ENCODE peak calls at places on chromosomes 5 and 9, in four cellular contexts. X is HepG2, K is HCT116, H is K562. M is an unnamed sample.

GRCh38 chr5:9782806-9783560 is 152.8 kb upstream of the TAS2R1 start:
- DNase-seq in H (no peak), K (no peak), X (no peak), M (no peak)

GRCh38 chr5:132007399-132008162 is 3.9 kb downstream of the ACSL6 start:
- DNase-seq in K (peak; percentile 72), H (peak; percentile 70), X (peak; percentile 76), M (peak; percentile 61)

GRCh38 chr9:6078382-6079105 is 63.1 kb upstream of the RANBP6 start:
- DNase-seq in H (no peak), K (no peak), X (no peak), M (no peak)

GRCh38 chr5:35860686-35861085 is 4.0 kb downstream of the IL7R start:
- DNase-seq in H (no peak), X (no peak), K (no peak), M (no peak)

GRCh38 chr5:8577792-8578191 is 708.8 kb downstream of the MTRR start:
- DNase-seq in K (no peak), H (no peak), X (no peak), M (no peak)

GRCh38 chr9:124652203-124652992 is 118.7 kb downstream of the NR6A1 start:
- DNase-seq in X (no peak), K (no peak), H (no peak), M (no peak)

GRCh38 chr9:32704343-32704742 is 68.9 kb upstream of the TAF1L start:
- DNase-seq in H (no peak), X (no peak), K (no peak), M (no peak)

GRCh38 chr9:93290495-93291434 is 106.8 kb downstream of the WNK2 start:
- DNase-seq in X (no peak), K (no peak), H (no peak), M (no peak)

GRCh38 chr9:126411225-126411947 is 84.8 kb downstream of the MVB12B start:
- DNase-seq in K (no peak), H (no peak), X (no peak), M (no peak)

GRCh38 chr5:68884893-68885292 is 208.9 kb upstream of the SLC30A5 start:
- DNase-seq in H (peak; percentile 23), X (peak; percentile 13), K (peak; percentile 7), M (no peak)

DNA sequence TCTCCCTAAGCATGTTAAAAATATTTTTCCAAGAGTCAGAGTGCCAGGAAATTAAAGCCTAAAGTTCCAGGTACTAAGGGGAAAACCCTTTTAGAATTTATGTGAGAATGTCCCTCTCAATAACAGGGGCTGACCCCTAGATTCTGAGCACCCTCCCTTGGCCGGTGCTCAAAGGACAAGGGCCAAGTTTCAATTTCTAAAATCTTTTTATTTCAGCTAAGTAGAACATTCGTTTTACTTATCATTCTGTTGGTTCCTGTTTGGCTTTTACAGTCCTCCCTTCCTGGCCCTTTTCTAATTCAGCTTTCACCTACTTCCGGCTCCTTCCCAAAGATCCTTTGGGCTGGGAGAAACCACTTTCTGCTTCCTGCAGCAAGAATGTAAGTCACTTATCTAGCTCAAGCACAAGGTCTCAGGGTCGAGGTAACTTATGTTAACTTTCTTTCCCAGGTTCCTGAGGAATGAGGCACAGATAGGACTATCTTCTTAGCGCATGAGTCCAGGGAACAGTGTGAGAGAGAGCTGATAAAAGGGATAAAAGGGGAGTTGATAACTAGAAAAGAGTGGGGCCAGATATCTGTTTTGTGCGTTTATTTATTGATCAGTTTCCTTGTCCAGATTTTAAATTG is 34.6 kb upstream of the F2RL2 start:
- DNase-seq in K (no peak), X (no peak), H (peak; percentile 72), M (no peak)
- TF ChIP-seq TCF7L2 in K (no peak), X (no peak), H (peak; percentile 21), M (no peak)

DNA sequence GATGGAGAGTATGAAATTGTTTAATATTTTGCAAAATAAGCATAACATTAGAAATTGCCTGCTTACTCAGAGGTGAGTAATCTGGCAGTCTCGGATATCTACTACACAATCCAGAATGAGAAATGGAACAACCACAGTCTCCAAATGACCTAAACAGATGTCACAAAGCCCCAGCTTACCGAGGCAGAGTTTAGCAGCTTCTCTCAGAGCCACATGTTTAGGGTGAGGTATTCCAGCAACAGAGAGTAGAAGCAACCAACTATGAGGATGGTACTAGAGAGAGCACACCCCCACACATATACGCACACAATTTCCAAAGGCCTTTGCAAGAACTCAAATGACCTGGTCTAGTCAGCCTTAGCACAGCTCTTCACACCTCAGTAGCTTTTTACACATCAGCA is 122.7 kb upstream of the LPAR1 start:
- DNase-seq in K (no peak), X (no peak), H (no peak), M (no peak)
- TF ChIP-seq SIN3A in K (no peak), X (no peak), H (no peak), M (no peak)

DNA sequence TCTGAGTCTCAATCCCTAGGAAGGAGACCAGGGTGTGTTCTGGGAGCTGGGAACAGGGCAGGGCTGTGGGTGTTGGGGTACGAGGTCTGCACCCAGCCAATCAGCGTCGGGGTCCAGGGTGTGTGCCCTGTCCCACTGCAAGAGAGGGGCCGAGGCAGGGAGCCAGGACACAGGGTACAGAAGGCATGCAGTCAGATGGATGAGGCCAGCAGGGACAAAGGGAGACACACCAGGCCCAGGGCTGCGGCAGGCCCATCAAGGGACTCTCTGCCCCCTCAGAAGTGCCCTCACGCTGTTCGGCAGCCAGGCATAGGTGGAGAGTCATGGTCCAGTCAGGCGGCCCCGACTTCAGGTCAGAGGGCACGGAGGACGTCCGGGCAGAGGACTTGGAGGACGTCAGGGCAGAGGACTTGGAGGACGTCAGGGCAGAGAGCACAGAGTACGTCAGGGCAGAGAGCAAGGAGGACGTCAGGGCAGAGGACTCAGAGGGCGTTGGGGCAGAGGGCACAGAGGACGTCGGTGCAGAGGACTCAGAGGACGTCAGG is 28.8 kb upstream of the ADAMTS2 start:
- DNase-seq in H (no peak), X (no peak), K (no peak), M (no peak)
- TF ChIP-seq TCF7L2 in H (no peak), X (no peak), K (no peak), M (no peak)

GRCh38 chr9:133599470-133600173 is 9.6 kb downstream of the FAM163B start:
- DNase-seq in K (no peak), X (no peak), H (no peak), M (no peak)

GRCh38 chr9:133597316-133597957 is 11.8 kb downstream of the FAM163B start:
- DNase-seq in H (peak; percentile 25), X (no peak), K (peak; percentile 28), M (no peak)

GRCh38 chr9:133600747-133601146 is 8.4 kb downstream of the FAM163B start:
- DNase-seq in K (no peak), H (no peak), X (no peak), M (no peak)

GRCh38 chr9:133601746-133602145 is 7.4 kb downstream of the FAM163B start:
- DNase-seq in X (no peak), H (no peak), K (no peak), M (no peak)

DNA sequence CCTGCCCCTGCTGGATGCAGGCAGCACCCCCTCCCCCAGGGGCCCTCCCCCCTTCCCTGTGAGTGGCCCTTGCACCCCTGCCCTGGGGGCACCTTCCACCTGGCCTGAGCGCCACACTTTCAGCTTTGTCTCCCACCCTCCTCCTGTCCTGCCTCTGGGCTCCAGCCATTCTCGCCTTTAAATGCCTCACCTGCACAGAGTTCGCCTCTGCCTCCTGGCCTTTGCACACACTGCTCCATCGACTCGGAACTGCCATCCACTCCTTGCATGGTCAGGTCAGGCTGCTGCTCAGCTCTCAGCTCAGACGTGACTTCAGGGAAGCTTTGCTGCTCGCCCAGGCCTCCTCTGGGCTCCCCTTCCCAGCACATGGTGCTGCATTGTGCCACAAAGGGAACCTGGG is 10.2 kb downstream of the FAM163B start:
- DNase-seq in X (no peak), H (no peak), K (no peak), M (no peak)
- TF ChIP-seq SIN3A in X (no peak), H (no peak), K (no peak), M (no peak)

DNA sequence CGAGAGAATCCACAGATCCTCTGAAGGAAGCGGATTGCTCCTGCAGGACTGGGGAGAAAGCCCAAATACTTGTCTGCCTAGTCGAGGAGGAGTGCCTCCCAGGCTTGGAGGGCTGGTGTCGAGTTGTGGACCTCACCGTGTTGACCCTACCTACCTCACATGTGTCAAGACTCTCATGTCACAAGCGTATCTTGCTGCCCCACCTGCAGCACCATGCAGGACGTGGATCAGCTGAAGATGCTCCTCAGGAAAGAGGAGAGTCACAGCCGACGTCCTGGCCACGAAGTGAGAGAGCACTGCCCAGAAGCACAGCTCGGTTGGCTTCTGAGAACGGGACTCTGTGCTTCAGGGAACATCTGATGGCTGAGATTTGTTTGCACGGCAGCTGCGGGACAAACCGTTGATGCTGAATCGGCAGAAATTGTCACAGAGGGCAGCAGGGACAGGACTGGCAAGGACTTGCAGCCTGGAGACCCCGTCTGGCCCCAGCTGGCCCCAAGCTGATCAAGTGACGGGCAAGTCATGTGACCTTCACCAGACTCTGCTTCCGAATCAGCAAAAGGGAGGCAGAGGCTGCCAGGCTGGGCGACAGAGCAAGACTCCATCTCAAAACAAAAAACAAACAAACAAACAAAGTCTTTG is 119.1 kb upstream of the ITGA1 start:
- DNase-seq in H (no peak), K (no peak), X (no peak), M (no peak)
- TF ChIP-seq TCF7L2 in H (no peak), K (no peak), X (no peak), M (no peak)

GRCh38 chr9:104094534-104095020 is 468 bp downstream of the SMC2 start:
- DNase-seq in H (no peak), X (peak; percentile 9), K (no peak), M (no peak)
- TF ChIP-seq SIN3A in H (peak; percentile 15), X (no peak), K (no peak), M (no peak)

DNA sequence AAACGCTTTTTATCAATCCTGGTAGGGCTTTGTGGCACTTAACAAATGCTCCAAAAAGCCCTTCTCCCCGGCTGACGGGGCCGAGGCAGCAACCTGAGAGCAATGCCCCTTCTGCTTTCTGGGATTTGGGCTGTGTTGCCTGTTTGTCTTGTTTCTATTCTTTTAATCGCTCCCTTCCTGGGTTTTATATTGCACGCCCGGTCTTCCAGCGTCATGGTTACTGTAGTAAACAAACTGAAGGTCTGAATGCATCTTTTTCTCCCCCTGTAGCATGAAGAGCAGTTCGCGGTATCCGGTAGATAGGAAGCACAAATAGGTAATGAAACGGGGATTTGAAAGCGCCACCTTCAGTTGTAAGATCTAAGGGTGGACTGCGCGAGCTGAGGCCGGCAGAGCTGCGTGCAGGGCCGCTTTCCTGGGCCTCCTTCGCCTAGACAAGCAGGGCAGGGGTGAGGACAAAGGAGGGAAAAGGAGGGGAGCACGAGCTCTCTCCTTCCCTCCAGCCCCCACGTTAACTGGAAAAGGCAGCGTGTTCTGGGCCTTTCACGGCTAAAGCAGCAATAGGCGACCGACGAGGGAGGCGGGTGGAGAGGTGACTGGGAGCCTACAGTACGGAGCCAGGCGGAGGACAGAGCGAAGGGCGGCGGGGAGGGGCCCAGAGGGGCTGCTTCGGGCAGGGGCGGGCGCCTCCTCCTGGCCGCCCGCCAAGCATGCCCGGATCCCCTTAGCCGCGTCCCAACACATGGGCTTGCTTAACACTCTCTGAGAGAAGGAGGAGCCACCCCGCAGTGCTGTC is 49.3 kb upstream of the ZNF366 start:
- DNase-seq in X (peak; percentile 43), H (no peak), K (no peak), M (no peak)
- TF ChIP-seq TCF7L2 in X (no peak), H (no peak), K (no peak), M (peak; percentile 56)

DNA sequence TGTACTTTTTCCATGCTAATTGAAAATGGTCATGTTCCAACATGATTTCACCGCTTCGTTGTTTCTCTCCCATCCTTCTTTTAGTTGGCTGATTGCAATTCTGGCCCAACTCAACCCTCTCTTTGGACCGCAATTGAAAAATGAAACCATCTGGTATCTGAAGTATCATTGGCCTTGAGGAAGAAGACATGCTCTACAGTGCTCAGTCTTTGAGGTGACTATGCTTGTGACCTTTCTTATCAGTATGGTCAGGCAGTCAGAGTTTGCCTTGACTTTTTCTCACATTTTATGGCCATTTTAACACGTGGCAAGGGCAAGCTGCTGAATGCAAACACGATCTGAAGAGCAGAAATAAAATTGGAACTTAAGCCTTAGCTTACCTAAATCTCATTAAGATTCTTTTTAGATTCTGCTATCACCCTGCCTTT is 36.0 kb upstream of the CREBRF start:
- DNase-seq in K (no peak), H (peak; percentile 28), X (no peak), M (no peak)
- TF ChIP-seq SIN3A in K (no peak), H (no peak), X (no peak), M (no peak)